ENCODE peak calls at places on chromosomes 5 and 9, in nine cellular contexts. L, B, T, H, X, S, C, V and D are unnamed samples.

GRCh38 chr5:142246263-142246662 is 78.6 kb downstream of the SPRY4 start:
- DNase-seq in L (no peak), S (no peak), C (no peak), V (peak; percentile 64), T (no peak), X (peak; percentile 36), B (no peak), H (no peak), D (no peak)

GRCh38 chr5:68817696-68818695 is 275.8 kb upstream of the SLC30A5 start:
- DNase-seq in L (no peak), V (no peak), T (no peak), H (no peak), B (no peak), X (no peak), S (peak; percentile 56), C (no peak), D (no peak)

GRCh38 chr9:13688990-13689600 is 409.6 kb upstream of the MPDZ start:
- DNase-seq in S (peak; percentile 44), L (no peak), X (no peak), C (peak; percentile 15), T (no peak), V (no peak), H (no peak), B (peak; percentile 19), D (no peak)

GRCh38 chr5:135714126-135714894 is 120.2 kb upstream of the SLC25A48 start:
- DNase-seq in X (no peak), T (no peak), C (no peak), L (no peak), H (peak; percentile 74), B (no peak), V (no peak), S (no peak), D (no peak)

GRCh38 chr5:43959148-43959547 is 356.2 kb downstream of the NNT start:
- DNase-seq in S (no peak), H (no peak), T (no peak), V (no peak), X (no peak), C (no peak), L (no peak), B (no peak), D (no peak)

GRCh38 chr5:74122979-74123575 is 497.1 kb downstream of the ARHGEF28 start:
- DNase-seq in B (no peak), X (no peak), S (no peak), C (no peak), V (no peak), L (no peak), T (no peak), H (no peak), D (no peak)

GRCh38 chr5:72623936-72624335 is 116.7 kb upstream of the ZNF366 start:
- DNase-seq in H (no peak), V (no peak), T (no peak), C (no peak), B (no peak), L (no peak), S (no peak), X (no peak), D (no peak)

GRCh38 chr5:123514615-123515355 is 2.8 kb downstream of the CSNK1G3 start:
- DNase-seq in B (no peak), T (no peak), S (no peak), L (no peak), H (no peak), V (no peak), X (no peak), C (no peak), D (no peak)

GRCh38 chr9:98101868-98102273 is 17.2 kb downstream of the TRIM14 start:
- DNase-seq in S (no peak), L (peak; percentile 85), C (no peak), T (no peak), B (no peak), X (no peak), V (peak; percentile 45), H (no peak), D (peak; percentile 32)

GRCh38 chr9:126144215-126144614 is 182.4 kb upstream of the MVB12B start:
- DNase-seq in L (no peak), C (no peak), X (no peak), V (no peak), H (no peak), T (no peak), S (no peak), B (no peak), D (no peak)

GRCh38 chr5:137699291-137700281 is 36.3 kb downstream of the KLHL3 start:
- DNase-seq in C (no peak), V (no peak), T (no peak), S (no peak), H (no peak), X (no peak), B (no peak), L (no peak), D (no peak)

GRCh38 chr9:92740015-92740408 is 24.6 kb downstream of the BICD2 start:
- DNase-seq in L (no peak), H (no peak), X (no peak), S (no peak), B (no peak), T (no peak), V (no peak), C (no peak), D (no peak)

GRCh38 chr5:91271999-91272398 is 111.1 kb downstream of the ARRDC3 start:
- DNase-seq in V (no peak), B (no peak), C (no peak), S (no peak), T (no peak), X (no peak), H (no peak), L (no peak), D (no peak)

GRCh38 chr5:150322202-150322601 is 19.5 kb upstream of the ARSI start:
- DNase-seq in H (no peak), B (no peak), X (no peak), S (no peak), V (no peak), L (no peak), C (no peak), T (no peak), D (no peak)

GRCh38 chr5:151319334-151319733 is 15.8 kb upstream of the SLC36A3 start:
- DNase-seq in B (peak; percentile 39), X (no peak), C (peak; percentile 27), L (peak; percentile 41), H (no peak), S (no peak), V (no peak), T (peak; percentile 35), D (no peak)

GRCh38 chr9:80649001-80649420 is 1040.3 kb downstream of the TLE1 start:
- DNase-seq in L (no peak), X (peak; percentile 74), V (no peak), B (peak; percentile 13), T (peak; percentile 20), H (no peak), S (no peak), C (peak; percentile 56), D (no peak)

GRCh38 chr9:76576344-76576743 is 117.4 kb downstream of the GCNT1 start:
- DNase-seq in B (no peak), H (no peak), L (peak; percentile 70), C (peak; percentile 67), S (no peak), V (no peak), T (peak; percentile 25), X (peak; percentile 44), D (peak; percentile 22)

GRCh38 chr9:91086657-91087563 is 274.8 kb downstream of the AUH start:
- DNase-seq in S (no peak), C (no peak), B (no peak), V (no peak), L (no peak), T (no peak), H (no peak), X (no peak), D (no peak)

GRCh38 chr9:33135086-33135958 is 31.8 kb downstream of the B4GALT1 start:
- DNase-seq in L (no peak), V (no peak), H (peak; percentile 80), C (no peak), S (no peak), X (no peak), T (peak; percentile 69), B (peak; percentile 72), D (peak; percentile 20)

DNA sequence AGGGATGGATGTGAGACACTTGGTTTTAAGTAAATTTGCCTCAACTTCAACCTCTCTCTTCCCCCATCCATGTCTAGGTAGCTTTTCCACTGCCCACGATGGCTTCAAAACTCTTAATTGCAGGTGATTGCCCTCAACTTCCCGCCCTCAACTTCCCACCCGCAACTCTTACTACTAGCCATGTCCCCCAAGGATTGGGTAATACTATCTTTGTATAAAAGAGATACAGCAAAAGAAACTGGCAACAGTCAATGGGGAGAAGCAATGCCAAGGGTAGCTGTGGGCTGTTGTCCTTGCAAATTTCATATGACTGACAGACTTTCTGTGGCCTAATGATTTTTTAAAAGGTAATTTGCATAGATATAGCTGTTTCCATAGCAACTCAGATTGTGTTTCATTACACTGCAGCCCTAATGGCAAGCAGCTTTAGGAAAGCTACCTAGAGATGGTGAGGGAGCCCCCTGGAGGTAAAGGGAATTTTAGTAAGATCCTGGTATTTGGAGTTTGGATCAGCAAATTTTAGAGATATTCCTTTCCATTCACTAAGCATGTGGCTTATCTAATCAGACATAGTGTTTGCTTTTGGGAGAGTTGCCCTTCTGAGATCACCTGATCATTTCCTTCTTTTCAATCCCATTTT is 421.5 kb upstream of the DAP start:
- DNase-seq in T (no peak), C (peak; percentile 60), V (no peak), H (no peak), B (no peak), S (no peak), L (no peak), X (peak; percentile 2), D (no peak)
- TF ChIP-seq CTCF in T (peak; percentile 32), C (peak; percentile 57), V (no peak), H (no peak), B (peak; percentile 22), S (peak; percentile 52), L (no peak), X (peak; percentile 50), D (no peak)

GRCh38 chr5:139395844-139396640 is 1.1 kb upstream of the PROB1 start:
- DNase-seq in C (no peak), B (no peak), H (no peak), S (no peak), L (no peak), V (no peak), X (no peak), T (no peak), D (no peak)
- TF ChIP-seq CTCF in C (no peak), B (no peak), H (no peak), S (no peak), L (no peak), V (no peak), X (no peak), T (no peak), D (no peak)

GRCh38 chr5:160802567-160802966 is 49.4 kb downstream of the ATP10B start:
- DNase-seq in V (no peak), T (no peak), X (no peak), C (peak; percentile 51), S (peak; percentile 54), H (no peak), B (no peak), L (no peak), D (no peak)
- TF ChIP-seq CTCF in V (no peak), T (no peak), X (no peak), C (peak; percentile 55), S (peak; percentile 54), H (no peak), B (no peak), L (no peak), D (no peak)

DNA sequence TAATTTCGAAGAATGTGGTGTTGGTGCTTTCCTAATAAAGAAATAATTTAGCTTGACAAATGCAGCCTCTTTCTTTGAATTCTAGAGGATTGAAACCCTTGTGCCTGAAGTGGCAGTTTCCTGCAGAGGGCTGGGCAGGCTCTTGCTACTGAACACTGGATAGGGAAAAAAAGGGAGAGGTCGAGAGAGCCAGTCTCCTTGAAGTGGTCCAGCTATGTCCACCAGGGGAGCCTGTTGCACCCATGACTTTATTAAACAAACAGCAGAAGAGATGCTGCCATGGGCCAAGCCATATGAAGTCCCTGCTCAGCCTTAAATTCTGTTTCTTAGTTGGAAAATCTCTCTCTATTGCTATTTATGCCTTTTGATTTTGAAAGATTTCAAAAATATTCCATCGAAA is 178.4 kb downstream of the SMARCA2 start:
- DNase-seq in X (no peak), B (no peak), V (no peak), L (no peak), S (no peak), H (no peak), T (no peak), C (no peak), D (no peak)
- TF ChIP-seq CTCF in X (no peak), B (no peak), V (no peak), L (no peak), S (no peak), H (no peak), T (no peak), C (no peak), D (no peak)